ENCODE peak calls at places on chromosomes 1 and 21, in five cellular contexts. R is GM23338, J is GM12891, N is SK-N-MC, M is prostate gland. D is an unnamed sample.

GRCh38 chr1:110672001-110672752 is 2.6 kb downstream of the KCNA3 start:
- DNase-seq in J (no peak), N (no peak), R (peak), M (no peak), D (no peak)

GRCh38 chr1:156586892-156587477 is 4.6 kb upstream of the NAXE start:
- DNase-seq in N (no peak), J (no peak), M (no peak), R (no peak), D (no peak)

GRCh38 chr1:44030606-44031050 is 634 bp downstream of the SLC6A9 start:
- DNase-seq in M (no peak), R (peak), N (no peak), J (no peak), D (no peak)

GRCh38 chr21:36542312-36543101 is 62.6 kb upstream of the CLDN14 start:
- DNase-seq in J (peak), R (peak), M (peak), N (no peak), D (peak)

GRCh38 chr1:181185461-181185860 is 97.0 kb downstream of the IER5 start:
- DNase-seq in M (no peak), J (no peak), R (no peak), N (no peak), D (no peak)

GRCh38 chr1:201941420-201942128 is 4.8 kb downstream of the LMOD1 start:
- DNase-seq in J (no peak), N (no peak), R (peak), M (no peak), D (no peak)

GRCh38 chr1:193680924-193681316 is 494.5 kb upstream of the B3GALT2 start:
- DNase-seq in J (no peak), R (no peak), M (no peak), N (no peak), D (no peak)

GRCh38 chr1:25744140-25744581 is 55.8 kb upstream of the SELENON start:
- DNase-seq in M (peak), R (peak), N (no peak), J (no peak), D (no peak)

GRCh38 chr1:199585392-199585791 is 442.1 kb upstream of the NR5A2 start:
- DNase-seq in M (no peak), N (no peak), J (no peak), R (no peak), D (no peak)

GRCh38 chr1:204941415-204942338 is 71.0 kb downstream of the NFASC start:
- DNase-seq in M (peak), N (peak), R (peak), J (peak), D (no peak)

GRCh38 chr1:66495490-66495889 is 38.5 kb upstream of the SGIP1 start:
- DNase-seq in M (no peak), R (no peak), N (peak), J (no peak), D (no peak)

GRCh38 chr21:36701912-36702621 is 3.2 kb downstream of the SIM2 start:
- DNase-seq in N (no peak), R (peak), J (no peak), M (no peak), D (no peak)

GRCh38 chr1:32870615-32871363 is at the start of gene FNDC5:
- DNase-seq in J (no peak), R (peak), N (no peak), M (no peak), D (no peak)

GRCh38 chr1:154837679-154838171 is 32.4 kb downstream of the KCNN3 start:
- DNase-seq in N (no peak), J (peak), R (no peak), M (no peak), D (no peak)
- TF ChIP-seq POLR2AphosphoS5 in N (no peak), J (peak), R (no peak), M (no peak), D (no peak)

DNA sequence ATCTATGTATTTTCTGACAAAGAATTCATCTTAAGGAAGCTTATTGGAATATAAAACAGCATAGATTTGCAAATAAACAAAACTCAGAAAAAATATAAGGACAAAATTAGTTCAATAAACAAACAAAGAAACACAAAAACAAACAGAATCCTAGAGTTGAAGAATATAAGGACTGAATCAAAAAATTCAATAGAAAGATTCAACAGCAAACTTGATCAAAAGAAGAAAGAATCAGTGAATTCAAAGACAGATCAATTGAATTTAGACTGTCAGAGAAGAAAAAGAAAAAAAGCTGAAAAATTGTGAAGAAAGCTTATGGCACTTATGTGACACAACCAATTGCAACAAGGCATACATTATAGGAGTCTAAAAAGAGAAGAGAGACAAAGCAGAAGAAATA is 770.0 kb upstream of the RGS18 start:
- DNase-seq in R (no peak), M (no peak), J (no peak), N (no peak), D (no peak)
- TF ChIP-seq POLR2AphosphoS5 in R (no peak), M (no peak), J (no peak), N (no peak), D (no peak)

GRCh38 chr1:227272428-227272827 is 45.9 kb downstream of the CDC42BPA start:
- DNase-seq in M (no peak), R (no peak), J (no peak), N (no peak), D (no peak)
- TF ChIP-seq POLR2AphosphoS5 in M (no peak), R (no peak), J (no peak), N (no peak), D (no peak)

GRCh38 chr1:61192666-61193325 is 110.4 kb downstream of the NFIA start:
- DNase-seq in R (no peak), M (no peak), J (no peak), N (no peak), D (no peak)

GRCh38 chr1:61187380-61188086 is 105.2 kb downstream of the NFIA start:
- DNase-seq in N (no peak), M (no peak), R (peak), J (no peak), D (no peak)

GRCh38 chr1:61191140-61191720 is 108.9 kb downstream of the NFIA start:
- DNase-seq in M (no peak), N (no peak), R (no peak), J (no peak), D (no peak)

GRCh38 chr1:61193808-61194207 is 111.4 kb downstream of the NFIA start:
- DNase-seq in N (no peak), M (no peak), R (no peak), J (no peak), D (no peak)

DNA sequence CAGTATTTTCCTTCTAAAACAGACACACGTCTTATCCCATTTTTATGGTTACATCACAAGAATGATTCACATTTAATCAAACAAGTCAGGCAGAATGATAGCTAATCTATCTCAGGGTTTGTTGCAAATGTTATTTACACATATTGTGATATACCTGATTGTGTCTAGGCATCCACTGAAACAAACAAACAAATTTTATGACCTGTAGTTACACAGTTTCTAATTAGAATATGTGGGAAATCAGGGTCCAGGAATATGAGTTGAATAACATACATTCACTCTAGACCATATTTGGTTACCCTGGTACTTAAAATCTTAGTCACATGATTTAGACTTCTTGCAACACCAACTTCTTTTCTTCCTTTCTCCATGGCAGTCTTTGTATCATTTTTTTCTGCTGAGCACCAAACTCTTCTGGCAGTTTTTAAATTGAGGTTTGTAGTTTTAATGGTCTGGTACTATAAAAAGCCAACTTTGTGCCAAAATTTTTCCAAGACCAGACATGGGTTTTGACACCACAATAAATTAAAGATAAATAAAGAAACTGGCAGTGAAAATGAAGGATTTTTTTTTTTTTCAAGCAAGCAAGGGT is 108.2 kb downstream of the NFIA start:
- DNase-seq in M (no peak), R (no peak), J (no peak), N (no peak), D (no peak)
- TF ChIP-seq POLR2AphosphoS5 in M (no peak), R (no peak), J (no peak), N (no peak), D (no peak)

D was measured in GM12878.